ENCODE peak calls at places on chromosomes 7 and 10, in six cellular contexts. B is heart left ventricle, U is activated T-helper 1 cell treated with Interleukin-2 at 50 U/mL for 16 hours, L is dermis blood vessel endothelial cell, V is dorsolateral prefrontal cortex, E is ELR. J is an unnamed sample.

GRCh38 chr10:77320852-77321496 is 316.6 kb downstream of the KCNMA1 start:
- DNase-seq in E (peak), L (no peak), V (no peak), B (no peak), U (no peak), J (no peak)

GRCh38 chr7:30468791-30469190 is 9.8 kb downstream of the NOD1 start:
- DNase-seq in B (no peak), V (no peak), L (peak), U (no peak), E (no peak), J (no peak)

GRCh38 chr7:29564455-29565185 is 985 bp downstream of the PRR15 start:
- DNase-seq in V (peak), E (peak), B (peak), U (no peak), L (peak), J (no peak)

GRCh38 chr7:55784151-55784550 is 78.4 kb downstream of the SEPTIN14 start:
- DNase-seq in L (no peak), B (no peak), V (no peak), E (no peak), U (no peak), J (no peak)

GRCh38 chr10:73779018-73779417 is 2.8 kb upstream of the CHCHD1 start:
- DNase-seq in L (no peak), E (no peak), U (no peak), B (no peak), V (no peak), J (no peak)

GRCh38 chr7:101582971-101583370 is 46.1 kb downstream of the MYL10 start:
- DNase-seq in U (no peak), L (no peak), V (no peak), E (no peak), B (no peak), J (no peak)

GRCh38 chr7:28128608-28129007 is 52.0 kb downstream of the JAZF1 start:
- DNase-seq in V (no peak), U (no peak), B (no peak), L (peak), E (no peak), J (no peak)

GRCh38 chr7:99752354-99752753 is 17.4 kb upstream of the CYP3A7 start:
- DNase-seq in V (no peak), E (no peak), U (no peak), L (no peak), B (no peak), J (no peak)

GRCh38 chr10:99906470-99906869 is 103.3 kb downstream of the DNMBP start:
- DNase-seq in B (peak), E (peak), U (no peak), V (peak), L (peak), J (no peak)